ENCODE peak calls at places on chromosomes 11 and 22, in four cellular contexts. G is H1, O is HepG2, M is endothelial cell of umbilical vein. V is an unnamed sample.

GRCh38 chr11:35618497-35619029 is 303 bp downstream of the FJX1 start:
- DNase-seq in G (no peak), O (no peak), M (no peak), V (peak)

GRCh38 chr11:2517386-2518064 is 72.7 kb downstream of the KCNQ1 start:
- DNase-seq in G (no peak), M (no peak), O (no peak), V (no peak)

GRCh38 chr22:50730941-50731661 is 6.9 kb upstream of the ACR start:
- DNase-seq in O (no peak), G (no peak), M (no peak), V (no peak)

GRCh38 chr11:2186669-2187266 is 15.2 kb upstream of the TH start:
- DNase-seq in O (peak), G (no peak), M (peak), V (peak)

GRCh38 chr11:20497124-20497792 is 102.2 kb upstream of the SLC6A5 start:
- DNase-seq in G (no peak), O (no peak), M (no peak), V (no peak)

GRCh38 chr11:77619576-77620198 is 17.9 kb downstream of the CLNS1A start:
- DNase-seq in O (peak), M (peak), G (no peak), V (peak)

GRCh38 chr11:121318848-121319834 is 26.6 kb downstream of the SC5D start:
- DNase-seq in O (peak), M (peak), G (no peak), V (peak)

GRCh38 chr11:18731949-18732821 is 6.2 kb upstream of the IGSF22 start:
- DNase-seq in M (peak), O (no peak), G (no peak), V (peak)

GRCh38 chr11:35218956-35219355 is 80.0 kb downstream of the CD44 start:
- DNase-seq in M (no peak), G (no peak), O (no peak), V (no peak)

GRCh38 chr11:91041626-91042025 is 818.8 kb upstream of the CHORDC1 start:
- DNase-seq in G (no peak), O (no peak), M (peak), V (no peak)

GRCh38 chr11:17415523-17416104 is 27.2 kb upstream of the KCNJ11 start:
- DNase-seq in G (no peak), O (no peak), M (no peak), V (no peak)

GRCh38 chr11:106880121-106880520 is 138.2 kb downstream of the GUCY1A2 start:
- DNase-seq in G (peak), M (no peak), O (no peak), V (no peak)

GRCh38 chr11:119478711-119479285 is 55.8 kb upstream of the THY1 start:
- DNase-seq in O (no peak), M (no peak), G (no peak), V (no peak)

GRCh38 chr11:68798221-68798813 is 43.4 kb downstream of the CPT1A start:
- DNase-seq in M (peak), O (peak), G (peak), V (peak)

GRCh38 chr22:30277547-30278344 is 11.1 kb upstream of the OSM start:
- DNase-seq in O (no peak), G (no peak), M (peak), V (peak)

GRCh38 chr22:26887456-26887855 is 230.1 kb downstream of the MIAT start:
- DNase-seq in O (no peak), G (no peak), M (peak), V (no peak)

GRCh38 chr22:49992921-49993648 is 19.5 kb downstream of the IL17REL start:
- DNase-seq in O (peak), G (no peak), M (peak), V (peak)

GRCh38 chr11:60900673-60901404 is 5.5 kb downstream of the PRPF19 start:
- DNase-seq in G (no peak), M (no peak), O (no peak), V (no peak)

GRCh38 chr11:78030429-78031325 is 7.6 kb upstream of the KCTD14 start:
- DNase-seq in M (peak), O (peak), G (no peak), V (no peak)

GRCh38 chr11:29173660-29174062 is 843.2 kb downstream of the KCNA4 start:
- DNase-seq in M (peak), G (no peak), O (peak), V (no peak)

GRCh38 chr11:74278721-74279148 is 32.7 kb downstream of the P4HA3 start:
- DNase-seq in O (no peak), M (peak), G (no peak), V (no peak)

GRCh38 chr11:82996966-82997606 is 74.6 kb downstream of the RAB30 start:
- DNase-seq in M (peak), O (no peak), G (no peak), V (no peak)

GRCh38 chr22:21728270-21728669 is 7.3 kb downstream of the YPEL1 start:
- DNase-seq in M (no peak), O (no peak), G (no peak), V (no peak)

GRCh38 chr11:134751825-134752224 is 339.8 kb upstream of the B3GAT1 start:
- DNase-seq in M (no peak), O (no peak), G (no peak), V (no peak)

GRCh38 chr11:96213500-96213899 is 129.5 kb downstream of the MAML2 start:
- DNase-seq in O (no peak), G (no peak), M (peak), V (no peak)

GRCh38 chr11:97667057-97667456 is 1277.2 kb downstream of the JRKL start:
- DNase-seq in M (no peak), G (no peak), O (no peak), V (no peak)

GRCh38 chr11:10778217-10778970 is 27.3 kb downstream of the CTR9 start:
- DNase-seq in M (no peak), O (no peak), G (no peak), V (no peak)

GRCh38 chr11:2151500-2152257 is 9.3 kb downstream of the INS start:
- DNase-seq in G (no peak), O (peak), M (peak), V (peak)

GRCh38 chr11:3950996-3951662 is 95.7 kb downstream of the STIM1 start:
- DNase-seq in G (no peak), O (peak), M (no peak), V (no peak)

GRCh38 chr11:3946445-3947017 is 91.1 kb downstream of the STIM1 start:
- DNase-seq in M (no peak), O (no peak), G (no peak), V (no peak)

GRCh38 chr11:3944198-3944597 is 88.7 kb downstream of the STIM1 start:
- DNase-seq in M (no peak), G (no peak), O (no peak), V (no peak)

GRCh38 chr11:3949132-3949531 is 93.7 kb downstream of the STIM1 start:
- DNase-seq in M (no peak), O (no peak), G (no peak), V (peak)

DNA sequence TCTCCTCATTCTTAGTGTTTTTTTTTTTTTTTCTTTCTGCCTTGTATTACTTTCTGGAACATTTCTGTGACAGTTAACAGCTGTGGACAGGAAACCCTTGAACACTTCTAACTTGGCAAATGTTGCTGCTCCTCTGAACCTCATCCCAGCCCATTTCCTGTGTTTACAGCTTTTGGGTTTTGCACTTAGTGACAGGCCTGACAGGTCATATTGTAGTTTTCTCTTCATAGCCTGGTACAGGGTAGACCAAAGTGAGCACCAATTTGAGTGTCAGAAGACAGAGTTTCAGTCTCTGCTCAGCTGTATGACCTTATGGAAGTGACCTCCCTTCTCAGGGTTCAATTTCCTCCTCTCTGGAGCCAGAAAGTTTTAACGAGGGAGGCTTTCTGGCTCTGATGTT is 91.6 kb downstream of the STIM1 start:
- DNase-seq in O (no peak), M (peak), G (no peak), V (peak)
- TF ChIP-seq MAX in O (no peak), M (no peak), G (no peak), V (no peak)

GRCh38 chr22:38735126-38735464 is 20.7 kb downstream of the SUN2 start:
- DNase-seq in G (no peak), O (no peak), M (no peak), V (no peak)

GRCh38 chr22:38731703-38732161 is 24.1 kb downstream of the SUN2 start:
- DNase-seq in M (no peak), O (no peak), G (no peak), V (no peak)

GRCh38 chr22:38734203-38735100 is 21.3 kb downstream of the SUN2 start:
- DNase-seq in M (no peak), O (no peak), G (no peak), V (no peak)

GRCh38 chr22:38732251-38732815 is 23.5 kb downstream of the SUN2 start:
- DNase-seq in O (no peak), G (no peak), M (no peak), V (no peak)

DNA sequence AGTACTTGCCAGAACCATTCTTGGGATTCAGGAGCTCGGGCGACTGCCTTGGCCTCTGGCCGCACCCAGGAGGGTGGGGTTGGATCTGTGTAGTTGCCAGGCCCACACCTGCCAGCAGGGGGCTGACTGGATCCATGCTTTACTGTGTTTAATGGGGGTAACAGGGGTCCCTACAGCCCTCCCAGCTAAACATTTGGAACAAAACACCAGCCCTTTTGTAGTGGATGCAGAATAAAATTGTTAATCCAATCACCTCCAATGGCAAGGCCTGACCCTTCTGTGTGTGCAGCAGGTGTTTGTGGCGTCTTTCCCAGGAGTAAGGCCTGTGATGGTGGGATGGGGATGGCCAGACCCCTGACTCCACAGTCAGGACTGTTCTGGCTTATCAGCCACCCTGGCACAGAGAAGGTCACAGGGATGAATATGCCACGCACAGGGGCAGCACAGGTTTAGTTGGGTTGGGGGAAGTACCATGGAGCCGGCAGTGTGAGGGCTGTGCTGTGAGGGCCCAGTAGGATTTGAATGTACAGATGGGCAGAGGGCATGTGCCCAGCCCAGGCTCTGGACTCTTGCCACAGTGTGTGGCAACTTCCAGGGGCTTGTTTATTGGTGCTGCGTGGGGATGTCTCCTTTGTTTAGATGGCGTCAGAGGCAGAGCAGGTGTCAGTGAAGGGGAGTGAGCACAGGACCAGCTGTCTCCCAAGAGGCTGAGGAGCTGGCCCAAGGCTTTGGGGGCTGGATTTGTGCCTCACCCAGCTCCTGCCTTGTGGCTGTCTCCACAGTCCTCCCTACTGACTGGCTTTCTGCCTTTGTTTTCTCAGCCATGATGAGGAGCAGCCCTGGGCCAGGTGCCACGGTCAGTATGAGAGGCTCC is 22.2 kb downstream of the SUN2 start:
- DNase-seq in G (no peak), M (peak), O (peak), V (peak)
- TF ChIP-seq POLR2A in G (no peak), M (no peak), O (no peak), V (no peak)

DNA sequence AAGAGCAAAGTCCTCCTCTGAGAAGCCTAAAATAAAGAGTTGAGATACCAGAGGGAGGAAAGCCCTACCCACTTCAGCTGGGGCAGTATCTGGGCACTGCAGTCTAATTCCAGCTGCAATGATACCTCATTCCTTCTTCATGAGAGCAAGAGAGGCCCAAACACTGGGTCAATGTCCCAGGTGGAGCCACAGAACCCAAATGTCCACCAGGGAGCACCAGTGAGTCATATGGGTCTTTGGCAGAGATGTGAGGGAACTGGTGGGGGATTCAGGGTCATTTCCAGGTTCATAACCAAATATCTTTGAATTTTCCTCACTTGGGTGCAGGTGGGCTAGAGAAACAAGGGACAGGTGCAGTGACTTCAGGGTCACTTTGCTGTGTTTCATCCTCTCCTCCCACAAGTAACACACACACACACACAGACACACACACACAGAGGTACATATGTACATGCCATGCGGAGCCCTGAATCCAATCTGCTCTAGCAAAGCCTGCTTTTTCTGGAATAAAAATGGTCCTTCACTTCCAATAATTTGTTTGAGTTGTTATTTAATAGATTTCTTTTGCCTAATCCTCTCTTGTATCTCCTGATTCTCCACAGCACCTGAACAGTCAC is 585.4 kb downstream of the SOX6 start:
- DNase-seq in G (peak), M (peak), O (peak), V (peak)
- TF ChIP-seq MAX in G (no peak), M (no peak), O (no peak), V (no peak)

GRCh38 chr11:47426062-47426956 is at the start of gene PSMC3:
- DNase-seq in O (peak), M (peak), G (peak), V (peak)
- TF ChIP-seq POLR2A in O (peak), M (peak), G (peak), V (peak)

DNA sequence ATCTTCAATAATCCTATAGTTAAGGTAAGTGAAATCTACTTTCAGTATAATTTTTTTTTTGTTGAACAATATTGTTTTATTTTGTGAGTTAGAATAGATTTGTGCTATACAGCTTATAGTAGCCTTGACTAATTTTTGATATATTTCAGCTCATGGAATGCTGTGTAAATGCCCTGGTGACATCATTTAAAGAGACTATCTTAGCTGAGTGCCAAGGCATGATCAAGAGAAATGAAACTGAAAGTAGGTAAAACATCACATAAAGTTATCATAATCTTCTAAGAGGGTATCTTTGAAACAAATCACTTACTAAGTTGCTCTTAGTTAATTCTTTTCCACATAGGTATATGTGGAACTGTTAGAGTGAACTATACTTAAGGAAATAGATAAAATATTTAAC is 51.4 kb upstream of the ACAT1 start:
- DNase-seq in G (no peak), O (no peak), M (peak), V (no peak)
- TF ChIP-seq MAX in G (no peak), O (no peak), M (no peak), V (no peak)

GRCh38 chr11:67052891-67053290 is 3.8 kb upstream of the RHOD start:
- DNase-seq in M (no peak), O (no peak), G (no peak), V (no peak)

GRCh38 chr11:67055812-67056211 is 835 bp upstream of the RHOD start:
- DNase-seq in M (no peak), G (no peak), O (no peak), V (no peak)

GRCh38 chr11:67056267-67056639 is 394 bp upstream of the RHOD start:
- DNase-seq in O (no peak), M (no peak), G (no peak), V (no peak)

GRCh38 chr11:67054851-67055523 is 1.7 kb upstream of the RHOD start:
- DNase-seq in G (no peak), M (peak), O (peak), V (no peak)

DNA sequence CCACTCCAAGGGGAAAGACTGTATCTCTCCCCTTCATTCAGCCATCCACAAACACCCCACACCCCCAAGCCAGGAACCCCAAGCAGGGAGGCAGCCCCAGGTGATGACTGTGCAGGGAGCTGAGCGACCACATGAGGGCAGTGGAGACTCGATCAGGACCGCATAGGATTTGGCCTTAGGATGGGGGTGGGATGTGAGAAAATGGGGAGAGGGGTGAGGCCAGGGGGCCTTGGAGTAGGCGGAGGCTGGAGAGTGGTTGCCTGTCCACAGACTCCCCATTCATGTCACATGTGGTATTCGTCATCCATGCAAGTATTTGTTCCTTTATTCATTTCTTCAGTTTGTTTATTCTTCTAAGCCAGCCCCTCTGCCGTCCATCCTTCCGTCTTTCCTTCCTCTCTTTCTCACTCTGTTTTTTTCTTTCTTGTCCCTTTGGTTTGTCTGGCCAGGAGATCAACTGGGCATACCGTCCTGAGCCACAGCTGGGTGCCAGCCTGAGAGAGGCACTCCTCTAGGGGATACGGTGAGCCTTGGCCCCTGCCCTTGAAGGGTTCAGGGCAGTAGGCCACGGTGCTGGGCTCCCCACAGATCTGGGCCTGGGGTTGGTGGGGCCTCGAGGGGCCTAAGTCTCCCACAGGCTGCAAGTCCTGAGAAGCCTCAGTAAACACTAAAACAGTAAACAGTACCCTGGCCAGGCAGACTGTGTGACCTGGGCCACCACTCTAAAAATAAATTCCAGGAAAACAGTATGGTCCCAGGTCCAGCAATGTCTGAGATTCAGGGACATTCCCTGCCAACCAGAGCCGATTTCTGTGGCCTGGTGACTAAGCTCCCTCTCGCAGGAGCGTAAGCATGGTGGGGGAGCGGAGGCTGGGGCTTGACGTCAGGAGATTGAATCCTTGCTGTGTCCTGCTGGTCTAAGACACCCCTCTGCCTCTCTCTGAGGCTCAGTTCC is 2.5 kb upstream of the RHOD start:
- DNase-seq in O (peak), G (peak), M (peak), V (peak)
- TF ChIP-seq POLR2A in O (no peak), G (no peak), M (no peak), V (no peak)

DNA sequence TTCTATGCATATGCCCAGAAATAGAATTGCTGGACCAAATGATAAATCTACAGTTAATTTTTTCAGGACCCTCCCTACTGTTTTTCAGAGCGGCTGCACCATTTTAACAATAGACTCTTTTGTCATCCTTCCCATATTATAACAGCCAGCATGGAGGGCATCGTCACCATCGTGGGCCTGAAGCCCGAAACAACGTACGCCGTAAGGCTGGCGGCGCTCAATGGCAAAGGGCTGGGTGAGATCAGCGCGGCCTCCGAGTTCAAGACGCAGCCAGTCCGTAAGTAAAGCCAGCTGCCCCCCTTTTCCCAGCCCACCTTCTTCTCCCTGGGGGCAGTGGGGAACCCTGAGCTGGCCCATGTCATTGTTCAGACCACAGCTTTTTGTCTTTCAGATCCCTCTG is 79.5 kb upstream of the TTC12 start:
- DNase-seq in G (no peak), O (no peak), M (no peak), V (no peak)
- TF ChIP-seq MAX in G (no peak), O (no peak), M (no peak), V (no peak)